ENCODE peak calls at places on chromosomes 1 and 21, in seven cellular contexts. V, A, C, R, M, O and P are unnamed samples.

GRCh38 chr1:8660455-8660854 is 157.0 kb downstream of the RERE start:
- DNase-seq in O (peak), C (no peak), R (no peak), M (no peak), V (no peak), A (peak), P (no peak)

GRCh38 chr1:11320153-11320936 is 47.3 kb downstream of the UBIAD1 start:
- DNase-seq in A (no peak), M (peak), O (peak), C (no peak), V (no peak), R (no peak), P (peak)

GRCh38 chr1:54263601-54264226 is 63.7 kb downstream of the MRPL37 start:
- DNase-seq in O (no peak), C (no peak), A (no peak), M (no peak), V (no peak), R (no peak), P (no peak)

GRCh38 chr1:217435159-217435558 is 195.7 kb downstream of the GPATCH2 start:
- DNase-seq in M (no peak), V (no peak), R (no peak), O (peak), A (no peak), C (no peak), P (no peak)

GRCh38 chr1:93330617-93331016 is 15.1 kb upstream of the DR1 start:
- DNase-seq in C (no peak), O (no peak), M (no peak), R (no peak), A (no peak), V (no peak), P (no peak)

GRCh38 chr1:207745839-207746767 is 5.8 kb upstream of the CD46 start:
- DNase-seq in O (no peak), M (no peak), R (no peak), V (no peak), C (no peak), A (no peak), P (no peak)

GRCh38 chr21:29155118-29155932 is 24.9 kb downstream of the MAP3K7CL start:
- DNase-seq in R (no peak), A (no peak), V (no peak), C (no peak), O (no peak), M (no peak), P (no peak)

GRCh38 chr1:180247580-180247979 is 17.5 kb downstream of the LHX4 start:
- DNase-seq in R (no peak), O (no peak), M (no peak), A (no peak), V (no peak), C (no peak), P (peak)

GRCh38 chr1:20500716-20501115 is 7.2 kb downstream of the MUL1 start:
- DNase-seq in A (no peak), C (no peak), M (no peak), O (no peak), R (no peak), V (no peak), P (no peak)